ENCODE peak calls at places on chromosomes 4 and X, in seven cellular contexts. U is heart left ventricle, V is body of pancreas, R is GM23248, O is aorta, A is prostate gland, I is kidney epithelial cell. G is an unnamed sample.

GRCh38 chr4:10117424-10118354 is 1.1 kb upstream of the WDR1 start:
- DNase-seq in U (no peak), A (no peak), O (peak; percentile 66), R (peak; percentile 39), V (peak; percentile 51), I (no peak), G (peak; percentile 55)

GRCh38 chrX:107470971-107471370 is 21.5 kb downstream of the FRMPD3 start:
- DNase-seq in O (no peak), I (no peak), A (no peak), R (no peak), V (no peak), U (no peak), G (no peak)

GRCh38 chr4:168632246-168632832 is 135.5 kb downstream of the PALLD start:
- DNase-seq in U (no peak), A (no peak), O (no peak), R (peak; percentile 35), I (no peak), V (no peak), G (no peak)

GRCh38 chrX:23394421-23394820 is 59.8 kb downstream of the PTCHD1 start:
- DNase-seq in V (peak; percentile 63), O (no peak), I (no peak), A (no peak), U (no peak), R (no peak), G (peak; percentile 38)

GRCh38 chr4:52982246-52982950 is 120.3 kb downstream of the RASL11B start:
- DNase-seq in I (no peak), O (no peak), A (no peak), V (peak; percentile 22), U (no peak), R (peak; percentile 70), G (no peak)

GRCh38 chr4:158139086-158139485 is 33.7 kb downstream of the GASK1B start:
- DNase-seq in O (no peak), R (no peak), V (no peak), I (no peak), U (no peak), A (no peak), G (no peak)

GRCh38 chr4:83011779-83012630 is 1.4 kb upstream of the LIN54 start:
- DNase-seq in V (peak; percentile 40), R (peak; percentile 70), U (peak; percentile 40), A (peak; percentile 27), O (peak; percentile 63), I (no peak), G (peak; percentile 39)

GRCh38 chr4:6990661-6991060 is 52.5 kb upstream of the TADA2B start:
- DNase-seq in R (no peak), U (no peak), A (no peak), O (no peak), V (no peak), I (no peak), G (no peak)

GRCh38 chrX:120111611-120112010 is 4.1 kb downstream of the RHOXF1 start:
- DNase-seq in U (no peak), I (no peak), R (peak; percentile 43), O (no peak), A (no peak), V (no peak), G (no peak)

GRCh38 chrX:55709735-55710134 is 7.8 kb upstream of the RRAGB start:
- DNase-seq in I (no peak), R (no peak), A (no peak), O (no peak), V (no peak), U (no peak), G (no peak)

GRCh38 chr4:115973768-115974167 is 860.3 kb upstream of the NDST4 start:
- DNase-seq in U (no peak), V (no peak), I (no peak), A (no peak), O (no peak), R (no peak), G (no peak)

GRCh38 chr4:102503301-102503746 is 2.2 kb downstream of the NFKB1 start:
- DNase-seq in I (no peak), O (no peak), V (no peak), U (no peak), R (no peak), A (no peak), G (no peak)

GRCh38 chr4:5784021-5784420 is 73.0 kb downstream of the EVC start:
- DNase-seq in I (no peak), U (no peak), A (no peak), O (no peak), R (no peak), V (no peak), G (no peak)

GRCh38 chr4:127997534-127998388 is 32.6 kb downstream of the ABHD18 start:
- DNase-seq in A (no peak), O (no peak), I (no peak), U (no peak), V (peak; percentile 19), R (peak; percentile 38), G (no peak)

GRCh38 chrX:154033848-154034247 is 14.1 kb upstream of the IRAK1 start:
- DNase-seq in I (no peak), O (no peak), A (no peak), U (no peak), R (no peak), V (no peak), G (no peak)

GRCh38 chr4:182925298-182925738 is 8.1 kb upstream of the DCTD start:
- DNase-seq in A (no peak), O (peak; percentile 63), I (peak; percentile 37), V (peak; percentile 89), R (peak; percentile 40), U (peak; percentile 62), G (peak; percentile 48)

GRCh38 chrX:13747836-13748235 is 13.3 kb downstream of the OFD1 start:
- DNase-seq in O (no peak), I (peak; percentile 21), V (peak; percentile 57), U (no peak), R (peak; percentile 70), A (peak; percentile 54), G (no peak)

GRCh38 chrX:54178100-54178940 is 4.7 kb downstream of the FAM120C start:
- DNase-seq in V (no peak), A (no peak), O (no peak), R (peak; percentile 80), U (no peak), I (peak; percentile 42), G (no peak)

GRCh38 chrX:111511477-111511876 is at the start of gene SERTM2:
- DNase-seq in R (no peak), U (no peak), I (no peak), V (no peak), O (no peak), A (no peak), G (no peak)

GRCh38 chr4:152325831-152326230 is 210.1 kb downstream of the FBXW7 start:
- DNase-seq in R (no peak), I (no peak), V (no peak), A (no peak), U (no peak), O (no peak), G (no peak)

GRCh38 chr4:152321408-152321807 is 214.5 kb downstream of the FBXW7 start:
- DNase-seq in V (no peak), O (no peak), I (no peak), R (no peak), A (no peak), U (no peak), G (no peak)

GRCh38 chr4:152321923-152322322 is 214.0 kb downstream of the FBXW7 start:
- DNase-seq in V (no peak), O (no peak), I (no peak), R (peak; percentile 16), A (no peak), U (no peak), G (no peak)

GRCh38 chr4:152327606-152328453 is 208.1 kb downstream of the FBXW7 start:
- DNase-seq in V (no peak), O (no peak), R (no peak), I (no peak), U (no peak), A (no peak), G (no peak)

GRCh38 chr4:152323221-152323620 is 212.7 kb downstream of the FBXW7 start:
- DNase-seq in R (no peak), A (no peak), I (no peak), O (no peak), V (no peak), U (no peak), G (no peak)
- H3K36me3 ChIP-seq in R (peaks cover 56% of the 10 kb centered on the region), A (no peaks in the 10 kb centered on the region), I (no peaks in the 10 kb centered on the region), O (peaks cover 3% of the 10 kb centered on the region), V (peaks cover 4% of the 10 kb centered on the region), U (peaks cover 88% of the 10 kb centered on the region), G (peaks cover 29% of the 10 kb centered on the region)

DNA sequence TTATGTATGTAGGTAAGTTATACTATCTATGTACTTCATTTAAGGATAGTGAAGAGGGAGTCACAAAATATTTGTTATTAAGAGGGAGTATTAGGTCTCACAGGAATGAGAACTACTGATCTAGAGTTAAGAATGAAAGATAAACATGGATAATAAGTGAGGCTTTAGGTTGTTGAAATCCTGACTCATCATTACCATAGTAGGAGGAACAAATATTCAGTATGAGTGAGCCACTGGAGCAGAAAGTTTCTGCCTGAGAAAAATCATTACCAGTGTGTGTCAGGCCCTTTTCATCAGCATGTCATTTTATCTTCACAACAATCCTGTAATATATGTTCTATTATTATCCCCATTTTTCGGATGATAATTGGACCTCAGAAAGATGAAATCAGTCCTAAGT is 27.2 kb upstream of the IGSF1 start:
- DNase-seq in U (no peak), R (no peak), A (no peak), I (peak; percentile 19), O (no peak), V (no peak), G (no peak)
- H3K36me3 ChIP-seq in U (no peaks in the 10 kb centered on the region), R (no peaks in the 10 kb centered on the region), A (no peaks in the 10 kb centered on the region), I (no peaks in the 10 kb centered on the region), O (no peaks in the 10 kb centered on the region), V (no peaks in the 10 kb centered on the region), G (no peaks in the 10 kb centered on the region)

DNA sequence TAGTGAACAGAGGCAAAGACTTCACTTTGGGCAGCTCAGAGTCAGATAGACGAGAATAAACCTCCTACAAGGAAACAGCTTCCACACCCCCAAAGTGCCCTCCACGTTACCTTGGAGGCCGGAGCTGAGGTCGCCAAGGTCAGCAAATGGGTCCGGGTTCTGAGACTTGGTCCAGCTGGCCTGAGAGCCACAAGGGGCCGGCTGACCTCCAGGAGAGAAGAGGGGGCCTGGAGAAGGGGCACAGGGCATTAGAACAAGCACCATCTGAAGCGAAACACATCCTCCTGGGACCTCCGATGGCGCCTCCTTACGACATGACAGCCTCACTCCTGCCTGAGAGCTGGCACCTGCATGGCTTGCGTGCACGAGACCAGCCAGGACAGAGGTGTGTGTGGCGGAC is 33.6 kb upstream of the CPLX1 start:
- DNase-seq in R (no peak), U (no peak), I (no peak), V (no peak), A (no peak), O (no peak), G (no peak)
- H3K36me3 ChIP-seq in R (peaks cover 21% of the 10 kb centered on the region), U (peaks cover 83% of the 10 kb centered on the region), I (peaks cover 2% of the 10 kb centered on the region), V (peaks cover 8% of the 10 kb centered on the region), A (peaks cover 6% of the 10 kb centered on the region), O (peaks cover 3% of the 10 kb centered on the region), G (peaks cover 16% of the 10 kb centered on the region)

GRCh38 chrX:72269671-72270251 is 7.3 kb downstream of the RPS4X start:
- DNase-seq in A (no peak), V (no peak), O (peak; percentile 54), R (peak; percentile 59), U (peak; percentile 36), I (no peak), G (no peak)

GRCh38 chrX:72268601-72269365 is 8.3 kb downstream of the RPS4X start:
- DNase-seq in I (no peak), U (no peak), O (no peak), A (no peak), V (no peak), R (peak; percentile 75), G (no peak)

GRCh38 chrX:72271812-72272211 is 5.2 kb downstream of the RPS4X start:
- DNase-seq in I (no peak), R (no peak), O (no peak), U (no peak), V (no peak), A (peak; percentile 30), G (no peak)

GRCh38 chrX:72271091-72271490 is 6.0 kb downstream of the RPS4X start:
- DNase-seq in R (peak; percentile 37), U (no peak), V (no peak), O (no peak), A (no peak), I (no peak), G (no peak)

GRCh38 chrX:72270316-72270866 is 6.7 kb downstream of the RPS4X start:
- DNase-seq in A (no peak), R (no peak), V (no peak), I (no peak), U (no peak), O (no peak), G (no peak)
- H3K36me3 ChIP-seq in A (no peaks in the 10 kb centered on the region), R (peaks cover 36% of the 10 kb centered on the region), V (no peaks in the 10 kb centered on the region), I (peaks cover 2% of the 10 kb centered on the region), U (peaks cover 72% of the 10 kb centered on the region), O (peaks cover 7% of the 10 kb centered on the region), G (peaks cover 55% of the 10 kb centered on the region)